ENCODE peak calls at places on chromosome 1, in five cellular contexts. L, X, P, Z and G are unnamed samples.

GRCh38 chr1:39729030-39729429 is 9.7 kb upstream of the PPIE start:
- DNase-seq in L (no peak), X (no peak), P (no peak), Z (no peak), G (no peak)

GRCh38 chr1:78691995-78692747 is 42.5 kb downstream of the IFI44 start:
- DNase-seq in L (peak; percentile 75), X (no peak), P (no peak), Z (no peak), G (no peak)

GRCh38 chr1:6519491-6519934 is 28.0 kb upstream of the PLEKHG5 start:
- DNase-seq in L (no peak), X (no peak), P (no peak), Z (no peak), G (no peak)

GRCh38 chr1:168506204-168506819 is 37.5 kb downstream of the XCL2 start:
- DNase-seq in L (peak; percentile 66), X (no peak), P (no peak), Z (no peak), G (no peak)

GRCh38 chr1:97014426-97014825 is 292.8 kb downstream of the PTBP2 start:
- DNase-seq in L (no peak), X (no peak), P (no peak), Z (no peak), G (no peak)

GRCh38 chr1:233614743-233615521 is 1.0 kb downstream of the KCNK1 start:
- DNase-seq in L (no peak), X (no peak), P (peak; percentile 62), Z (no peak), G (no peak)

GRCh38 chr1:66326867-66327266 is 207.1 kb upstream of the SGIP1 start:
- DNase-seq in L (no peak), X (no peak), P (no peak), Z (peak; percentile 38), G (no peak)

GRCh38 chr1:246450485-246451251 is 56.4 kb downstream of the SMYD3 start:
- DNase-seq in L (peak; percentile 41), X (no peak), P (no peak), Z (peak; percentile 3), G (peak; percentile 14)

GRCh38 chr1:32651461-32652073 is 559 bp downstream of the RBBP4 start:
- DNase-seq in L (no peak), X (no peak), P (no peak), Z (no peak), G (peak; percentile 16)

GRCh38 chr1:84763912-84764675 is 73.8 kb upstream of the SSX2IP start:
- DNase-seq in L (peak; percentile 24), X (no peak), P (no peak), Z (no peak), G (no peak)

GRCh38 chr1:119631433-119632102 is 16.5 kb downstream of the ZNF697 start:
- DNase-seq in L (peak; percentile 85), X (no peak), P (peak; percentile 93), Z (no peak), G (no peak)

GRCh38 chr1:24704411-24705259 is 40.6 kb upstream of the CLIC4 start:
- DNase-seq in L (peak; percentile 68), X (no peak), P (no peak), Z (no peak), G (peak; percentile 41)

GRCh38 chr1:7375329-7375728 is 395.8 kb upstream of the VAMP3 start:
- DNase-seq in L (no peak), X (no peak), P (no peak), Z (no peak), G (no peak)

GRCh38 chr1:78280626-78281025 is 210.1 kb upstream of the PTGFR start:
- DNase-seq in L (peak; percentile 26), X (no peak), P (no peak), Z (no peak), G (no peak)

GRCh38 chr1:67052741-67053534 is 1.0 kb downstream of the SLC35D1 start:
- DNase-seq in L (peak; percentile 70), X (peak; percentile 30), P (peak; percentile 50), Z (peak; percentile 25), G (no peak)

GRCh38 chr1:73782901-73783300 is 415.1 kb downstream of the LRRIQ3 start:
- DNase-seq in L (no peak), X (no peak), P (no peak), Z (no peak), G (no peak)

GRCh38 chr1:204859885-204860284 is 10.8 kb upstream of the NFASC start:
- DNase-seq in L (peak; percentile 14), X (no peak), P (no peak), Z (no peak), G (no peak)

GRCh38 chr1:114756949-114757454 is 782 bp downstream of the CSDE1 start:
- DNase-seq in L (peak; percentile 61), X (peak; percentile 26), P (peak; percentile 41), Z (peak; percentile 66), G (no peak)